ENCODE peak calls at places on chromosomes 11 and 22, in seven cellular contexts. N is stomach; C is mucosa of gallbladder; G is AG10803; V is DMS79 treated with DMSO at 0.1 percent for 48 hours; F is effector CD4-positive, alpha-beta T cell; Y is mesendoderm. Z is an unnamed sample.

GRCh38 chr22:43088616-43088978 is 594 bp downstream of the TTLL1 start:
- DNase-seq in N (no peak), C (no peak), G (no peak), V (no peak), F (no peak), Y (no peak), Z (no peak)

GRCh38 chr11:8768625-8769333 is 86.2 kb downstream of the RPL27A start:
- DNase-seq in N (peak), C (no peak), G (peak), V (no peak), F (no peak), Y (peak), Z (no peak)

GRCh38 chr11:33775064-33775807 is 916 bp upstream of the FBXO3 start:
- DNase-seq in N (no peak), C (no peak), G (no peak), V (peak), F (no peak), Y (no peak), Z (no peak)

GRCh38 chr11:1326435-1327063 is 17.1 kb upstream of the TOLLIP start:
- DNase-seq in N (no peak), C (no peak), G (peak), V (no peak), F (no peak), Y (no peak), Z (no peak)

GRCh38 chr11:125952973-125953372 is 7.1 kb downstream of the VSIG10L2 start:
- DNase-seq in N (peak), C (peak), G (no peak), V (peak), F (no peak), Y (no peak), Z (no peak)

GRCh38 chr11:134701564-134702165 is 289.6 kb upstream of the B3GAT1 start:
- DNase-seq in N (no peak), C (no peak), G (no peak), V (peak), F (no peak), Y (no peak), Z (no peak)

GRCh38 chr11:126115820-126116319 is 53.2 kb upstream of the CDON start:
- DNase-seq in N (peak), C (peak), G (peak), V (peak), F (no peak), Y (peak), Z (no peak)

GRCh38 chr11:46849631-46850030 is 3.6 kb upstream of the CKAP5 start:
- DNase-seq in N (no peak), C (no peak), G (no peak), V (no peak), F (no peak), Y (no peak), Z (no peak)

GRCh38 chr11:125347261-125347585 is 148.8 kb downstream of the FEZ1 start:
- DNase-seq in N (no peak), C (no peak), G (no peak), V (no peak), F (no peak), Y (no peak), Z (no peak)